ENCODE peak calls at places on chromosomes 6 and 20, in eight cellular contexts. T is HCT116, J is SK-N-SH, Z is HepG2, B is GM23338, P is GM12878, F is Panc1, N is K562. X is an unnamed sample.

GRCh38 chr20:44646641-44647274 is 4.7 kb downstream of the ADA start:
- DNase-seq in T (no peak), J (no peak), Z (no peak), B (no peak), P (peak; percentile 90), F (no peak), N (peak; percentile 5), X (peak; percentile 47)

GRCh38 chr6:52152692-52153091 is 33.5 kb upstream of the IL17A start:
- DNase-seq in T (no peak), J (peak; percentile 12), Z (no peak), B (peak; percentile 52), P (no peak), F (no peak), N (no peak), X (no peak)

GRCh38 chr6:41639556-41640371 is 1.5 kb downstream of the MDFI start:
- DNase-seq in T (no peak), J (no peak), Z (no peak), B (peak; percentile 48), P (no peak), F (no peak), N (no peak), X (no peak)

GRCh38 chr6:25217275-25217674 is 61.9 kb upstream of the CARMIL1 start:
- DNase-seq in T (no peak), J (no peak), Z (no peak), B (no peak), P (no peak), F (no peak), N (no peak), X (no peak)

GRCh38 chr6:163806761-163807499 is 392.4 kb downstream of the QKI start:
- DNase-seq in T (no peak), J (no peak), Z (no peak), B (no peak), P (no peak), F (no peak), N (peak; percentile 71), X (no peak)

GRCh38 chr6:109867970-109868358 is 110.1 kb upstream of the GPR6 start:
- DNase-seq in T (no peak), J (no peak), Z (no peak), B (no peak), P (no peak), F (no peak), N (no peak), X (no peak)

GRCh38 chr6:53544050-53544499 is 826 bp downstream of the GCLC start:
- DNase-seq in T (no peak), J (no peak), Z (no peak), B (peak; percentile 52), P (no peak), F (no peak), N (no peak), X (no peak)

GRCh38 chr20:6680441-6680840 is 87.0 kb upstream of the BMP2 start:
- DNase-seq in T (no peak), J (no peak), Z (no peak), B (no peak), P (no peak), F (no peak), N (no peak), X (no peak)

GRCh38 chr20:58718121-58718563 is 25.5 kb downstream of the NPEPL1 start:
- DNase-seq in T (no peak), J (peak; percentile 10), Z (no peak), B (no peak), P (no peak), F (no peak), N (no peak), X (no peak)

GRCh38 chr20:58717278-58718091 is 24.9 kb downstream of the NPEPL1 start:
- DNase-seq in T (no peak), J (no peak), Z (no peak), B (no peak), P (no peak), F (no peak), N (no peak), X (no peak)

GRCh38 chr20:58719258-58719657 is 26.7 kb downstream of the NPEPL1 start:
- DNase-seq in T (no peak), J (no peak), Z (no peak), B (no peak), P (no peak), F (no peak), N (no peak), X (no peak)

GRCh38 chr20:58719971-58720371 is 27.4 kb downstream of the NPEPL1 start:
- DNase-seq in T (no peak), J (peak; percentile 20), Z (no peak), B (no peak), P (no peak), F (no peak), N (no peak), X (no peak)

DNA sequence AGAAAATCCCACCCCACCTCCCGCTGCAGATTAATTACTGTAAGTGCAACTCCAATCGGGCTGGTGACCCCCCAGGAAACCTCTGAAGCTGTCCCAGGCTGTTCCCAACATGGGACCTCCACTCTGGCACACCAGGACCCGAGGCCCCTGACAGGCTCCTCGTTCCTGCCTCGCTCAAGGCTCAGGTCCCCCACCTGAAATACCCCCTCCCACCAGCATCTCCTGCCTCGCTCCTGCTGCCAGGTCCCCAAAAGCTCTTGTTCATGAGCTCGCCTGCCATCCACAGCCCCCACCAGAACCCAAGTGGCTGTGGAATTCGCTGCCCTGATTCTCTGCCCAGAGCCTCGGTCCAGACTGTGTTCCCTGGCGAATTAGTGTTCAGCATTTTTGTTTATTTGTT is 26.1 kb downstream of the NPEPL1 start:
- DNase-seq in T (no peak), J (no peak), Z (no peak), B (no peak), P (no peak), F (no peak), N (no peak), X (no peak)
- TF ChIP-seq REST in T (no peak), J (no peak), Z (no peak), B (no peak), P (no peak), F (no peak), N (no peak), X (no peak)

DNA sequence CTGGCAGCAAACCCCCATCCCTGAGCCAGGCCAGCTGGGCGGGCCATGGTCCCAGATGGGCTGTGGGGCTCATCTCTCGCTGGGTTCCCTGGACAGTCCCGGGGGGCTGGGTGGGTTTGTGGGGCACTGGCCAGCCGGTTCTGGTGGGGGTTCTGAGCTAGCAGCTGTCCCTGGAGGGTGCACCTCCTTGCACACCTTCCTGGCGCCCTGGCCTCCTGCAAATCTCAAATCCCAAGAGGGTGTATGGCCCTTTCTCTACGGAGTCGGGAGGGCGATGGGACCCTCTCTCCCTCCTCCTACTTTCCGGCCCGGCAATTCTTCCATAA is 1.2 kb upstream of the LAMA5 start:
- DNase-seq in T (no peak), J (no peak), Z (no peak), B (no peak), P (no peak), F (no peak), N (no peak), X (no peak)
- TF ChIP-seq POLR2AphosphoS5 in T (no peak), J (no peak), Z (no peak), B (no peak), P (no peak), F (no peak), N (no peak), X (no peak)

DNA sequence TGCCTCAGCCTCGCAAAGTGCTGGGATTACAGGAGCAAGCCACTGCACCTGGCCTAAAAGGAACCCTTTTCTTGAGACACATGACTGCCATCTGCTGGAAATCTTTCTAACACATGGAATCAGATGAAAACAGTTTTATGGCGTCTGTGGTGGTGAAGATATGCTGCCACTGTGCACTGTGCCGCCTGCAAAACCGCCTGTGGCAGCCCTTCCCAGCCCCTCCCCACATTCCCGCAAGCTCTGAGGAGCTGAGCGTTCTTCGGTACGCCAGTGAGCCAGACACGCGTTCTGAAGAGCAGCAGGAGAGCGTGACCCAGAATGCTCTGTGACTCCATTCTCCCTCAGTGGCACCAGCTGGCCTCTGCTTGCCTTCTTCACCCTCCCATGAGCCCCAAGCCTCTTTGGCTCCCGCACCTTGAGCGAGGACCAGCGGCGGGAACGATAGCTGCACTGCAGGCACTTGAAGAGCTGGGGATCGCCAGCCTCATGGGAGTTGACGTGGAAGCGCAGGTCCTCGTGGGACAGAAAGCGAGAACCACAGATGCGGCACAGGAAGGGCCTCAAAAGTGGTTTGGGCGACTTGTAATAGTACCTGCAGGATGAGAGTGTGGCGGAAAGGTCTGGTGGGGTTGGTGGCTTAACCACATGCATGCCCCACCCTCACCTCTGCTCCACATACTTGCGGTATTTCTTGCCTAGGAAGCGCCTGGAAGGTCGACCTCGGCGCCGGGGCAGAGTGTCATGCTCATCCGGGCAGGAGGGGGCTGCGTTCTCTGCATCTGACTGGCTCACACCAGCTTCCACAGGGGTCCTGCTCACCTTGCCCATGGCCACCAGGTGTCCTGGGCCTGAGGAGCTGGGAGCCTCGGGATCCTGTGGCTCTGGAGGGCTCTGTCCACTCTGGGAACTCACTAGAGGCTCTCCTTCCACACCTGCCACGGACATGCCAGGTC is 8.7 kb downstream of the ZNF335 start:
- DNase-seq in T (no peak), J (peak; percentile 56), Z (peak; percentile 82), B (peak; percentile 81), P (no peak), F (no peak), N (peak; percentile 15), X (no peak)
- TF ChIP-seq CTCF in T (peak; percentile 45), J (peak; percentile 54), Z (peak; percentile 93), B (peak; percentile 72), P (peak; percentile 51), F (peak; percentile 62), N (peak; percentile 66), X (no peak)

GRCh38 chr6:17397764-17398194 is 4.4 kb downstream of the CAP2 start:
- DNase-seq in T (no peak), J (no peak), Z (no peak), B (no peak), P (no peak), F (no peak), N (no peak), X (no peak)
- TF ChIP-seq REST in T (no peak), J (no peak), Z (no peak), B (no peak), P (no peak), F (no peak), N (no peak), X (no peak)

GRCh38 chr6:170290306-170291128 is at the start of gene DLL1:
- DNase-seq in T (no peak), J (peak; percentile 74), Z (no peak), B (peak; percentile 87), P (no peak), F (no peak), N (no peak), X (no peak)
- TF ChIP-seq POLR2AphosphoS5 in T (peak; percentile 79), J (no peak), Z (no peak), B (peak; percentile 80), P (peak; percentile 35), F (no peak), N (no peak), X (no peak)